ENCODE peak calls at places on chromosomes 5 and 9, in five cellular contexts. A is H1, X is fibroblast of lung, P is neural progenitor cell, O is heart right ventricle. R is an unnamed sample. For H3K9me3 and H3K27me3, the result is how much of the 10 kb centered on the place peaks cover.

GRCh38 chr5:158272409-158272808 is 413.5 kb upstream of the CLINT1 start:
- DNase-seq in A (no peak), O (no peak), P (peak), X (no peak), R (no peak)

GRCh38 chr9:127586537-127586936 is 25.5 kb upstream of the STXBP1 start:
- DNase-seq in O (peak), X (peak), A (peak), P (peak), R (peak)

GRCh38 chr5:100863736-100864135 is 39.3 kb downstream of the ST8SIA4 start:
- DNase-seq in X (no peak), A (no peak), P (no peak), O (no peak), R (no peak)

GRCh38 chr9:107737987-107738743 is 248.6 kb upstream of the KLF4 start:
- DNase-seq in X (peak), A (no peak), P (no peak), O (peak), R (peak)

GRCh38 chr9:129458663-129459549 is 162.0 kb downstream of the C9orf50 start:
- DNase-seq in O (peak), P (peak), X (no peak), A (no peak), R (peak)

GRCh38 chr5:134555223-134555790 is 29.8 kb downstream of the JADE2 start:
- DNase-seq in O (no peak), X (no peak), A (no peak), P (no peak), R (no peak)

GRCh38 chr5:126516133-126516532 is 78.9 kb downstream of the ALDH7A1 start:
- DNase-seq in O (no peak), A (no peak), P (no peak), X (peak), R (no peak)

GRCh38 chr9:2489838-2490314 is 131.7 kb upstream of the VLDLR start:
- DNase-seq in X (peak), O (peak), P (peak), A (no peak), R (no peak)

GRCh38 chr5:31887556-31887955 is 248.6 kb downstream of the PDZD2 start:
- DNase-seq in O (no peak), A (no peak), X (no peak), P (no peak), R (no peak)

GRCh38 chr5:58019614-58020013 is 440.3 kb downstream of the PLK2 start:
- DNase-seq in X (no peak), P (no peak), A (no peak), O (peak), R (peak)

GRCh38 chr9:8095531-8096223 is 296.1 kb upstream of the DMAC1 start:
- DNase-seq in X (no peak), A (no peak), O (no peak), P (no peak), R (no peak)

GRCh38 chr9:73143606-73144328 is 7.9 kb upstream of the ANXA1 start:
- DNase-seq in P (no peak), A (no peak), X (peak), O (no peak), R (no peak)

GRCh38 chr5:126857472-126858410 is 80.8 kb downstream of the LMNB1 start:
- DNase-seq in P (no peak), A (peak), X (no peak), O (peak), R (no peak)

DNA sequence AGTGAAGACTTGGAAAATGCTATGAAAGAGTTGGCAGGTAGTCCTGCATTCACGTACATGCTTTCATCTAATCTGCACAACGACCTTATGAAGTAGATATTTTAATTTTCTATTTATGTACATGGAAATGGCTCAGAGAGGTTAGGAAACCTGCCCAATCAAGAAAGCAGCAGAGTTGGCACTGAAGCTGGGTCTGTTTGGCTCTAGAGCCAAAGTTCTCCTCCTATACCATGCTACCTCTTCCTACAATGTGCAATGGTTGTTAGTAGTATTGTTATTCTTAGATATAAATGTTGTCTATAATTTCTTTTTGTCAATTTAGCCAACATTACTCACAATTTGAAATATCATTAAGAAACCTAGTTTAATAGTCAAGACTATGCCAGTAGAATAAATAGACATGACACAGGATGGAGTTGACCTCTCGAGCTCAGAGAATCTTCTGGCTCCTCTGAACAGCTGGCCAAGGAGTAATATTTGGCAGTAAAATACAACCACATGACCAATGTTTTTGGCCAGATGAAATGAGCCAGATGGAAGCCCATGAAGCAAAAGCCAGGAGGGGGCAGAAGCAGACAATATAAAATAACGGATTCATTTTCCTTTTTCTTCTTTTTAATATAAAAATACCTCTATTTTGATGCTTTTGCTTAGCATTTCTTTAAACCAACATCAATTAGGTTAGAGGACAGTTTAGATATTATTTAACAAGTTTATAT is 542.3 kb downstream of the PDE4D start:
- DNase-seq in A (no peak), X (peak), O (peak), P (no peak), R (no peak)
- TF ChIP-seq CTCF in A (no peak), X (peak), O (peak), P (no peak), R (no peak)

DNA sequence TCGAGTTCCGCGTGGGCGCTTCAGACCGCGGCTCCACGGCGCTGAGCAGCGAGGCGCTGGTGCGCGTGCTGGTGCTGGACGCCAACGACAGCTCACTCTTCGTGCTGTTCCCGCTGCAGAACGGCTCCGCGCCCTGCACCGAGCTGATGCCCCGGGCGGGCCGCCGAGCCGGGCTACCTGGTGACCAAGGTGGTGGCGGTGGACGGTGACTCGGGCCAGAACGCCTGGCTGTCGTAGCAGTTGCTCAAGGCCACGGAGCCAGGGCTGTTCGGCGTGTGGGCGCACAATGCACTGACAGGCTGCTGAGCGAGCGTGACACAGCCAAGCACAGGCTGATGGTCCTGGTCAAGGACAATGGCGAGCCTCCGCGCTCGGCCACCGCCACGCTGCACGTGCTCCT is 3.7 kb upstream of the PCDHB15 start:
- DNase-seq in O (no peak), X (no peak), P (no peak), A (no peak), R (no peak)
- H3K9me3 ChIP-seq in O (half or more), X (under half), P (under half), A (under half), R (half or more)

DNA sequence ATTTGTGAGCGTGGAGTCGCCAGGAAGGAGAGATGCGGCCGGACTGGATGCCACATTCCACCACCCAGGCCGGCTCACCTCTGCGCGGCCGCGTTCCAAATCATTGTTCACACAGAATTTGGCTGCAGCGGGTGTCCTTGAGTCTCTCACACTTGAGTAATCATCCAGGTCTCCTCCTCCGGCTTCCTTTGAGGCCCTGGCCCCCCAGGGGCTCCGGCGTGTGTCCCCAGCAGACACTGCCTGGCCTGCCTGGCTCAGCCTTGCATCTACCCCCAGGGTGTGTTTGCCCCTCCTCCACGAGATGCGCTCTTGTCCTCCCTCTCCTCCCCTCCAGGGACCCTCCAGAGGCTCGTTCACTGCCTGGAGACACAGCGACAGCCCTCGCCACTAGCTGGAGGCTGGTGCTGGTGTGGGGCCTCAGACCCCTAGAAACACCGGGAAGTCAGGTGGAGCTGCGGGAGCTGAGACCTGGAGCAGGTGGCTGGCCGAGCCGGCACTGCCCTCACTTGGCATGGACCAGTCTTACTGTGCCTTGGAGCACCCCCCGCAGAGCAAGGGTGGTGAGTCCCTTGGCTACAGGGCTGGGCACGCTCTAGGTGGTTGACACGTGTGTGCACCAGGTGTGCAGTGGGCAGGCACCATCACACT is 7.0 kb upstream of the SLC9A3 start:
- DNase-seq in A (no peak), O (no peak), X (no peak), P (peak), R (no peak)
- H3K27me3 ChIP-seq in A (under half), O (half or more), X (under half), P (half or more), R (under half)

GRCh38 chr9:69145148-69145547 is 28.9 kb upstream of the TJP2 start:
- DNase-seq in X (no peak), A (peak), O (no peak), P (no peak), R (no peak)
- TF ChIP-seq CTCF in X (no peak), A (no peak), O (no peak), P (no peak), R (no peak)

DNA sequence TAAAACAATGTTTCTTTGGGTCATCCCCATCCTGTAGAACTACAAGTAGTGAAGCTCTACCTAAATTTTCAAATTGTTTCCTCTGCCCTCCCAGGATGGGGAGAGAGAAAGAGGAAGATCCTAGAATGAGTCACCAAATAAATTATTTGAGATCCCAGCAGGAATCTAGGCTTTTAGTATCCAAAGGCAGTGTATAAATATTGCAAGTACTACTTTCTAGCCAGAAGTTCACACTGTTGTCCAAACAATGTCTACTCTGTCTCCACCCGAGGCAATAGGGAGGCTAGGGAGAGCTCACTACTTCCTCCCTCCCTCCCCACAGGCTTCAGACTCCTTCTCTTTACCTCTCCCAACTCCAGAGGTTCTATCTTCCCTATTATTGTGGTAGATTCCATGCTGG is 362.8 kb downstream of the MRPS30 start:
- DNase-seq in X (no peak), A (no peak), P (no peak), O (no peak), R (no peak)
- H3K9me3 ChIP-seq in X (under half), A (under half), P (under half), O (under half), R (under half)